ENCODE peak calls at places on chromosomes 5 and 9, in four cellular contexts. V is HCT116, X is type B pancreatic cell, M is AG10803. N is an unnamed sample.

GRCh38 chr9:119963798-119964372 is 594.6 kb upstream of the BRINP1 start:
- DNase-seq in V (peak), X (no peak), M (peak), N (peak)

GRCh38 chr5:36552626-36553393 is 53.6 kb upstream of the SLC1A3 start:
- DNase-seq in V (no peak), X (no peak), M (peak), N (no peak)

GRCh38 chr5:154081246-154081645 is 42.5 kb downstream of the MFAP3 start:
- DNase-seq in V (no peak), X (no peak), M (no peak), N (no peak)

GRCh38 chr9:87725900-87726709 is at the start of gene CTSL:
- DNase-seq in V (peak), X (peak), M (peak), N (peak)

GRCh38 chr9:127397722-127398647 is 1.0 kb downstream of the SLC2A8 start:
- DNase-seq in V (no peak), X (no peak), M (peak), N (peak)

GRCh38 chr9:133945977-133946753 is 46.0 kb downstream of the VAV2 start:
- DNase-seq in V (no peak), X (no peak), M (no peak), N (no peak)

GRCh38 chr5:98774192-98775046 is 956 bp downstream of the RGMB start:
- DNase-seq in V (no peak), X (peak), M (peak), N (peak)

GRCh38 chr9:115046786-115047185 is 71.2 kb downstream of the TNC start:
- DNase-seq in V (no peak), X (no peak), M (no peak), N (no peak)

GRCh38 chr9:120713257-120714087 is 798 bp downstream of the MEGF9 start:
- DNase-seq in V (no peak), X (no peak), M (no peak), N (peak)

GRCh38 chr5:94577466-94578245 is 40.7 kb downstream of the KIAA0825 start:
- DNase-seq in V (no peak), X (no peak), M (peak), N (no peak)

GRCh38 chr9:33229359-33230120 is 10.4 kb upstream of the SPINK4 start:
- DNase-seq in V (peak), X (no peak), M (no peak), N (peak)

GRCh38 chr5:129361441-129362025 is 98.6 kb upstream of the ADAMTS19 start:
- DNase-seq in V (peak), X (no peak), M (no peak), N (no peak)

GRCh38 chr9:137449931-137450537 is 8.9 kb upstream of the ENTPD8 start:
- DNase-seq in V (no peak), X (no peak), M (no peak), N (no peak)

GRCh38 chr9:119368681-119369581 is at the start of gene BRINP1:
- DNase-seq in V (no peak), X (peak), M (peak), N (no peak)

GRCh38 chr9:4665357-4665756 is 923 bp downstream of the SPATA6L start:
- DNase-seq in V (no peak), X (no peak), M (peak), N (no peak)

GRCh38 chr5:55604611-55605067 is 69.9 kb upstream of the PLPP1 start:
- DNase-seq in V (no peak), X (no peak), M (peak), N (no peak)

GRCh38 chr5:162684145-162684544 is 616.6 kb downstream of the GABRG2 start:
- DNase-seq in V (no peak), X (no peak), M (no peak), N (no peak)

GRCh38 chr9:128540630-128541355 is 11.6 kb upstream of the SPTAN1 start:
- DNase-seq in V (no peak), X (no peak), M (peak), N (no peak)

GRCh38 chr5:172802585-172803176 is 31.4 kb upstream of the ERGIC1 start:
- DNase-seq in V (no peak), X (no peak), M (peak), N (no peak)

GRCh38 chr5:1472964-1473628 is 27.9 kb upstream of the SLC6A3 start:
- DNase-seq in V (no peak), X (no peak), M (no peak), N (no peak)

GRCh38 chr9:7980691-7981289 is 181.2 kb upstream of the DMAC1 start:
- DNase-seq in V (no peak), X (no peak), M (no peak), N (no peak)

GRCh38 chr5:136098171-136098570 is 34.5 kb upstream of the SMAD5 start:
- DNase-seq in V (no peak), X (no peak), M (no peak), N (no peak)

GRCh38 chr5:119301947-119302346 is 53.9 kb upstream of the TNFAIP8 start:
- DNase-seq in V (no peak), X (no peak), M (no peak), N (no peak)

GRCh38 chr5:176647030-176647869 is at the start of gene TSPAN17:
- DNase-seq in V (peak), X (peak), M (peak), N (peak)
- TF ChIP-seq CTCF in V (no peak), X (no peak), M (peak), N (no peak)

GRCh38 chr9:124762633-124763032 is 8.5 kb downstream of the NR6A1 start:
- DNase-seq in V (no peak), X (no peak), M (no peak), N (no peak)

GRCh38 chr9:124766326-124766725 is 4.8 kb downstream of the NR6A1 start:
- DNase-seq in V (no peak), X (no peak), M (no peak), N (no peak)

GRCh38 chr9:124765439-124765835 is 5.7 kb downstream of the NR6A1 start:
- DNase-seq in V (no peak), X (no peak), M (no peak), N (no peak)

GRCh38 chr9:124766815-124767554 is 4.1 kb downstream of the NR6A1 start:
- DNase-seq in V (no peak), X (no peak), M (no peak), N (no peak)

GRCh38 chr9:124764774-124765438 is 6.2 kb downstream of the NR6A1 start:
- DNase-seq in V (no peak), X (no peak), M (peak), N (no peak)
- TF ChIP-seq CTCF in V (no peak), X (peak), M (peak), N (no peak)

DNA sequence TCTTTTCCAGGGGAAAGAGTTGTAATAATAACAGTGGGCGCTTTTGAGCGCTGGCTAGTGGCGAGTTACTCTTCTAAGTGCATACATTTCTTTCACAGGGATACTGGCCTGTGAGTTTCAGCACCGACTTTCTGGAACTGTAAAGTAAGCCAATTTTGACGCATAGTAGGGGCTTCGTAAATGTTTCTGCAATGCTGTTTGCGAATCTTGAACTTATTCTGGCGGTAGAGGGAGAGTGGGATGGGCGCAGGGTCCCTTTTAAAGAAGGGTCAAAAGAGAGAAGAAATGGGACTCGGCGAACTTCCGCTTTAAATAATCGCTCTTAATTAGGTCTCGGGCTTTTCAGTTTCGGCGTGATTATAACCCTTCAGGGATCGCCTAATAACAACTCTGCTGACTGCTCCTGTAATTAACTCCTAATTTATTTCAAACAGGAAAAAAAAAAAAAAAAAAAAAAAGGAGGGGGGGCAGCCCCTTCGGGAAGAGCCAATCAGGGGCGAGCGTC is 351 bp upstream of the MSX2 start:
- DNase-seq in V (peak), X (no peak), M (no peak), N (no peak)
- TF ChIP-seq CTCF in V (no peak), X (no peak), M (no peak), N (no peak)

GRCh38 chr5:177487144-177487543 is 10.3 kb downstream of the PDLIM7 start:
- DNase-seq in V (no peak), X (no peak), M (no peak), N (no peak)

GRCh38 chr5:177487975-177488374 is 9.4 kb downstream of the PDLIM7 start:
- DNase-seq in V (no peak), X (no peak), M (no peak), N (no peak)

GRCh38 chr5:177490311-177490991 is 7.0 kb downstream of the PDLIM7 start:
- DNase-seq in V (no peak), X (no peak), M (no peak), N (no peak)

GRCh38 chr5:177490992-177491391 is 6.4 kb downstream of the PDLIM7 start:
- DNase-seq in V (no peak), X (no peak), M (no peak), N (no peak)

DNA sequence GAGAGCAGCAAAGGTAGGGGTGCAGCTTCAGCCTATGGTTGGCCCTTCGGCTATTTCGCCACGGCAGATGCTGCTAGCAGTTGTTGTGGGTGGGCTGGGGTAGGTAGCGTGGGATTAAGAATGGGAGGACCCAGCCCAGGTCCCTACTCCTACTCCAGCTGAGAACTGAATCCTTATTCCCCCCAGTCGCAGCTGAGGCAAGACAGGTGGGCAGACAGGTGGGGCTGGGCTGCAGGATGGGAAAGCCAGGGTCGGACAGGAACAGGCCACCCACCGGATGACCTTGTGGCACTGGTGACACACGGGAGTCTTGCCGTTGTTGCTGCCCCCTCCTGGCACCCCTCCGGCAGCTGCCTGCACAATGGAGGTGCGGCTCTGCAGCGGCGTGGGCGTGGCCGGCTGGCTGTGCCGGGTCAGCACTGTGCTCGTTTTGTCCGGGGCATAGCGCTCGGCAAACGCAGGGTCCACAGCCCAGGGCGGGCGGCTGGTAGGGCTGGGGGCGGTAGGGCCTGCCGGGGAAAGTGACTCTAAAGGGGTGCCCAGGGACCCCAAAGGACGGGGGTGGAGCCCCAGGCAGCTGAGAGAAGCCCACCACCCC is 8.2 kb downstream of the PDLIM7 start:
- DNase-seq in V (no peak), X (no peak), M (no peak), N (no peak)
- TF ChIP-seq CTCF in V (no peak), X (no peak), M (no peak), N (no peak)

GRCh38 chr5:156401802-156402201 is 74.8 kb downstream of the SGCD start:
- DNase-seq in V (no peak), X (no peak), M (no peak), N (no peak)
- TF ChIP-seq CTCF in V (no peak), X (no peak), M (no peak), N (no peak)

DNA sequence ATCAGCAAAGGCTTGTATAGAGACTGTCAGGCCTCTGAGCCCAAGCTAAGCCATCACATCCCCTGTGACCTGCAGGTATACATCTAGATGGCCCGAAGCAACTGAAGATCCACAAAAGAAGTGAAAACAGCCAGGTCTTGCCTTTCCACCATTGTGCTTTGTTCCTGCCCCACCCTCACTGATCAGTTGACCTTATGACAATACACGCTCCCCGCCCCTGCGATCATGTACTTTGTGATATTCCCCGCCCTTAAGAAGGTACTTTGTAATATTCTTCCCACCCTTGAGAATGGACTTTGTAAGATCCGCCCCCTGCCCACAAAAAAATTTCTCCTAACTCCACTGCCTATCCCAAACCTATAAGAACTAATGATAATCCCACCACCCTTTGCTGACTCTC is 18.6 kb upstream of the NPM1 start:
- DNase-seq in V (no peak), X (no peak), M (no peak), N (no peak)
- TF ChIP-seq CTCF in V (no peak), X (no peak), M (no peak), N (no peak)

DNA sequence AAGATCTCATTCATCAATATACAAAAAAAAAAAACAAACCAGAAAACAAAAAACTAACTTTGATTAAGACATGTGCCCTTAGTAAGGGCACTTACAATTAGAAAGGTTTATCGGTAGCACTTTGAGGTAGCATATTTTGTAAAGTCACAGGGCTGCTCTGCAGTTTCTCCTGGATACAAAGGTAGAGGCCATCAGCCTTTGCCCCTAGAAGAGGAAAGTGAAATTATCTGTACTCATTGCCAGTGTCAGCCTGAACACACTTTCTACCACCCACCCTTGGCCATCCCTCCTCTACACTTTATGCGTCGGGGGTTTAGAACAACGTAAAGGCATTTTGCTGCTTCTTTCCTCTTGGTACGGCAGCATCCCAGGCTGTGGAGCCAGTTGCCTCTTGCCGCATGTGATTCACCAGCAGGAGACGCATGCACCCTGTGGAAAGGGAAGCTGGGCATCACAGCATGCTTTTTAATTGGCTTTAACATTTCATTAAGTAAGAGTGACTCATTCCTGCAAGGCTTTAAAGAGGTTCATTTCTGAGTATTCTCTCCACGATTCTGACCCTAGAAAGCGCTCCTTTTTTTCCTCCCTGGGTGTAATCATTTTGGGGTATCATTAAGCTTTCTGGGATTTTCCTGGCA is 84.6 kb downstream of the CEMIP2 start:
- DNase-seq in V (peak), X (no peak), M (peak), N (no peak)
- TF ChIP-seq CTCF in V (peak), X (peak), M (peak), N (no peak)

DNA sequence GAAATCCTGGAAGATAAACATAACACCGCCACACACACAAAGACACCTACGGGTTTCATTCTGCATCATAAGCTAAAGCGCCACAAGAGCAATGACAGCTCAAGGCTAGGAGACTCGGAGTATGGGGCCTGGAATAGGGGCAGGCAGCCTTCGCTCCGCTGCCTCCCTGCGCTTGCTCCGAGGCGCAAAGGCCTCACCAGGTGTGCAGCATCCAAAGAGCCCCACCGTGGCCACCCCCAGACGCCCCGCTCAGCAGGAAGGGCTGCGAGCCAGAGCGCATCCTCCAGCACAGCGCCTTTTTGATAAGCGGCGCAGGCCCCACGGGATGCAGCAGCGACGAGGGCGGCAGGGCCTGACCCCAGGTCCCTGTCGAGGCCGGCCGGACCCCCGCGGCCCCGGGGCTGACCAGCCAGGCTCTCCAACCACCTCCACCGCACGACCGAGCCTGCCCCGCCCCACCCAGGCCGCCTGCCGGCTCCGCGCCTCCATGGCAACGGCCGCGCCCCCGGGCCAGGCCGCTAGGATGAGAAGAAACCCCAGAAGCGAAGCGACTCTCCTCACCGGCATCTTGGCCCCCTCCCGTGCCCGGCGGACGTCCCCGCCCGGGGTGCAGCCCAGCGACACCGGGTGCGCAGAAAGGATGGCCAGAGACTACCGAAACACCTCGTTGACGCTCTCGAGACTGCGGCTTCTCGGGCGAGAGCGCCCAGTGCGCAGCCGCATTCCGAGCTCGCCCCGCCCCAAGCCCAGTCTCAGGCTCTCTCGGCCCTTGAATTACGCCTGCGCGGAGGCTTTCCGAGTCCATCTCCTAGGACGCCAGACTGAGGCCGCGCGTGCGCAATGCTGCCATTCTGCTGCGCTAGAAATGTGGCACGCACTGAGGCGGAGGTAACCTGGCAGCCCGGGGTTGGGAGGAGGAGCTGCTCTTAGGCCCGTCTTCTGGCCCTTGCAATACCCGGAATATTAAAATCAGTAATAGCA is at the start of gene KIF3A:
- DNase-seq in V (peak), X (peak), M (peak), N (peak)
- TF ChIP-seq CTCF in V (no peak), X (peak), M (no peak), N (no peak)

GRCh38 chr9:108759835-108760234 is 96.0 kb downstream of the ACTL7B start:
- DNase-seq in V (no peak), X (no peak), M (no peak), N (no peak)

GRCh38 chr9:108755979-108756378 is 99.8 kb downstream of the ACTL7B start:
- DNase-seq in V (no peak), X (no peak), M (no peak), N (no peak)

GRCh38 chr9:108759399-108759798 is 96.4 kb downstream of the ACTL7B start:
- DNase-seq in V (no peak), X (no peak), M (no peak), N (no peak)

GRCh38 chr9:108760841-108761240 is 94.9 kb downstream of the ACTL7B start:
- DNase-seq in V (no peak), X (no peak), M (no peak), N (no peak)

DNA sequence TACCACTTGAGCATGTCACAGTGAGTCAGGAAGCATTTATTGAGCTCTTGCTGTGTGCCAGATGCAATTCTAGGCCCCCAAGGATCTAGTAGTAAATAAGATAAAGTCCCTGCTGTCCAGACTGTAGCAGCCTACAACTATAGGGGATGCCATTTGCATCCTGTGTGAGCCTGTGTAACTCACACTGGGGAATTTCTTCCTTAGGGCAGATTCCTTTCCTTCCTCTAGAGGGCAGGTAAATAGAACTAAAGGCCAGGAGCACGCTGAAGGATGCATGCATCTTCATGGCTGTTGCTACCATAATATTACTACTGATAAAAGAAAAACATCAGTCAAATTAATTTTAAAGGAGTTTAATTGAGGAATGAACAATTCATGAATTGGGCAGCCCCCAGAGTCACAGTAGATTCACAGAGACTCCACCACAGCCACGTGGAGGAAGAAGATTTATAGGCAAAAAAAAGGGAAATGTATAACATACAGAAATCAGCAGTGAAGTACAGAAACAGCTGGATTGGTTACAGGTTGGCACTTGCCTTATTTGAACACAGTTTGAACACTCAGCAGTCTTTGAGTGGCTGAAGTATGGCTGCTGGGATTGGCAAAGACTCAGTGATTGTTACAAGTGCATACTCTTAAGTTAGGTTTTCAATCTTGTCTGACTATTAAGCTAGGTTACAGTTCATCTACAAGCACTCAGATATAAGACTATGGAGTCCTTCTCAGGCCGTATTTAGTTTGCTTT is 98.9 kb downstream of the ACTL7B start:
- DNase-seq in V (peak), X (no peak), M (no peak), N (no peak)
- TF ChIP-seq CTCF in V (peak), X (peak), M (no peak), N (peak)

N was measured in Calu3.